ENCODE peak calls at places on chromosomes 4 and X, in ten cellular contexts. M, N, Q, E, B, F, R, W, T and J are unnamed samples.

GRCh38 chr4:188941524-188942109 is 802.4 kb downstream of the TRIML1 start:
- DNase-seq in Q (no peak), N (no peak), E (no peak), T (peak; percentile 54), R (peak; percentile 100), B (no peak), M (no peak), F (no peak), W (peak; percentile 95), J (no peak)

GRCh38 chr4:16029329-16029728 is 54.5 kb downstream of the PROM1 start:
- DNase-seq in W (peak; percentile 21), B (no peak), N (no peak), E (no peak), Q (no peak), M (no peak), F (peak; percentile 49), T (no peak), R (no peak), J (no peak)

GRCh38 chr4:138037716-138038115 is 204.4 kb downstream of the SLC7A11 start:
- DNase-seq in F (no peak), N (no peak), W (peak; percentile 46), T (peak; percentile 32), M (no peak), B (no peak), R (no peak), E (no peak), Q (no peak), J (no peak)

GRCh38 chrX:30607155-30607554 is 29.6 kb upstream of the TASL start:
- DNase-seq in N (no peak), M (no peak), B (no peak), F (no peak), T (no peak), R (peak; percentile 88), E (no peak), W (no peak), Q (no peak), J (no peak)

GRCh38 chr4:151324124-151324448 is 1.3 kb downstream of the SH3D19 start:
- DNase-seq in M (no peak), T (no peak), R (no peak), N (no peak), E (no peak), F (no peak), Q (no peak), W (no peak), B (no peak), J (no peak)

GRCh38 chr4:182578402-182578801 is 335.2 kb downstream of the TENM3 start:
- DNase-seq in M (no peak), B (no peak), F (peak; percentile 83), R (peak; percentile 90), Q (no peak), T (peak; percentile 70), E (no peak), N (no peak), W (peak; percentile 52), J (no peak)

GRCh38 chrX:130304587-130305368 is 34.9 kb upstream of the SLC25A14 start:
- DNase-seq in R (no peak), B (no peak), Q (no peak), F (no peak), E (no peak), N (no peak), M (no peak), W (no peak), T (no peak), J (no peak)

GRCh38 chr4:112704991-112705845 is 68.3 kb downstream of the LARP7 start:
- DNase-seq in Q (peak; percentile 53), N (no peak), W (no peak), M (peak; percentile 82), R (peak; percentile 45), T (peak; percentile 74), F (peak; percentile 87), B (peak; percentile 88), E (peak; percentile 64), J (peak; percentile 68)

GRCh38 chrX:2383144-2383543 is 117.6 kb downstream of the DHRSX start:
- DNase-seq in T (no peak), W (no peak), B (no peak), E (no peak), R (no peak), M (no peak), Q (no peak), N (no peak), F (no peak), J (no peak)

DNA sequence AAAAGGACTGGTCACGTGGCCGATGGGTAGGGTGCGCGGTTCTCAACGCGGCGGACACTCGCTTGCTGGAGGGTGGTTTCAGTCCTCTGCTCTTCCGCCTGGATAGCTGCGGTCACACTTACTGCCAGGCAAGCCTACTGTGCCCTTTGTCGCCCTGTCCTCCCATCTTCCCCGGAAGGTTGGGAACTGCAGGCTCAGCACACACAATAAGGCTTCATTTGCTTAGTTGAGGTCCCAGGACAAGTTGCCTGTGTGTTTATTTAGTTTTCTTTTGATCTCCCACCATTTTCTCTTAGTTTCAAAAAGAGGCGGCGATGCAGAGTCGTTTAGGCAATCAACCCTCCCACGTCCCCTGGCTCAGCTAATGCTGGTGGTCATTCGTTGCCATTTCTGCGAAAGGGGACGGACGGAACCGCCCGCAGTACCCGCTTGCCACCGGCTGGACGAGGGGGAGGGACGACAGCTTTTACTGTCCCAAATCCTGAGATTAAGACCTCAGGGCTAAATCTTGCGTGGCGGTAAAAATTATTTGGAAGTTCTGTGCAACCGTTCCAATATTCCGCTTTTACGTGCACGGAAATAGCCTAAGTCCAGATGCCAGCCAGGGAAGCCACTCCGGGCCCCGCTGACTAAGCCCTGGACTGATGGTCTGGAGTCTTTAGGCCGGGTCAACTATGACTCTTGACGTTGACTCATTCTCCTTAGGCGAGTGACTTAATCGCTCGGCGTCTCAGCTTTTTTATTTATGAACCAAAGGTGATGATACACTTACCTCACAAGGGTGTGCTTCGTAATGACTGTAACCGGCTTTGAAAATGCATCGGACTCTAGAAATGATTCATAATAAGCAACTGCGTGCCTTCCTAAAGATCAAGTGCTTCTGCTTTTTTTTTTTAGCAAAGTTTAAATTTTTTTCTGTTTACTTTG is 671 bp upstream of the EIF4E start:
- DNase-seq in W (peak; percentile 90), R (peak; percentile 99), N (peak; percentile 81), M (peak; percentile 68), F (no peak), T (peak; percentile 73), Q (peak; percentile 76), E (peak; percentile 79), B (peak; percentile 94), J (peak; percentile 44)
- H3K4me3 ChIP-seq in W (peak overlapping the region; percentile 94), R (peak overlapping the region; percentile 97), N (peak overlapping the region; percentile 86), M (peak overlapping the region; percentile 79), F (peak overlapping the region; percentile 96), T (peak overlapping the region; percentile 39), Q (peak overlapping the region; percentile 97), E (peak overlapping the region; percentile 76), B (peak overlapping the region; percentile 58), J (peak overlapping the region; percentile 93)

GRCh38 chr4:70880739-70881138 is 21.4 kb upstream of the MOB1B start:
- DNase-seq in T (no peak), M (no peak), R (no peak), B (no peak), E (no peak), W (no peak), F (no peak), N (no peak), Q (no peak), J (no peak)

DNA sequence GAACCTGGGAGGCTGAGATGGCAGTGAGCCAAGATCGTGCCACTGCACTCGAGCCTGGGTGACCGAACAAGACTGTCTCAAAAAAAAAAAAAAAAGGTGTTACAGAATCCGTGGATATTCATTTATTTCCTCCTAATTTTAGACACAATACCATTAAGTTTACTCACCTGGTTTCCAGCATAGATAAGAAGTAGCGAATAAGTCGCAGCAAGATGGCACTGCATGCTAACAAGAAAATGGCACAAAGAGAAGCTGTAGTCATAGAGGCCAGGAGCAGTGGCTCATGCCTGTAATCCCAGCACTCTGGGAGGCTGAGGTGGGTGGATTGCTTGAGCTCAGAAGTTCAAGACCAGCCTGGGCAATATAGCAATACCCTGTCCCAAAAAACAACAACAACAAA is 17.0 kb upstream of the MOB1B start:
- DNase-seq in E (no peak), B (no peak), W (no peak), F (no peak), Q (no peak), M (no peak), T (no peak), N (no peak), R (peak; percentile 11), J (no peak)
- TF ChIP-seq CTCF in E (no peak), B (no peak), W (no peak), F (no peak), Q (peak; percentile 28), M (no peak), T (no peak), N (no peak), R (no peak), J (no peak)

GRCh38 chr4:1245481-1246051 is 3.4 kb downstream of the CTBP1 start:
- DNase-seq in B (peak; percentile 81), M (peak; percentile 27), N (peak; percentile 13), Q (peak; percentile 44), W (no peak), F (no peak), R (no peak), E (no peak), T (peak; percentile 5), J (peak; percentile 5)
- H3K4me3 ChIP-seq in B (no peak overlapping the region), M (no peak overlapping the region), N (no peak overlapping the region), Q (peak overlapping the region; percentile 95), W (no peak overlapping the region), F (no peak overlapping the region), R (no peak overlapping the region), E (no peak overlapping the region), T (no peak overlapping the region), J (no peak overlapping the region)

GRCh38 chrX:40244116-40244515 is 146.4 kb upstream of the BCOR start:
- DNase-seq in Q (no peak), W (no peak), R (no peak), T (no peak), N (no peak), B (no peak), E (no peak), M (no peak), F (no peak), J (no peak)

GRCh38 chrX:40243699-40244098 is 145.9 kb upstream of the BCOR start:
- DNase-seq in E (no peak), W (no peak), F (no peak), M (peak; percentile 48), N (no peak), R (no peak), T (no peak), B (no peak), Q (no peak), J (peak; percentile 49)

GRCh38 chrX:40247382-40247781 is 149.6 kb upstream of the BCOR start:
- DNase-seq in E (no peak), M (no peak), F (no peak), R (no peak), W (no peak), Q (no peak), N (no peak), B (no peak), T (no peak), J (no peak)

GRCh38 chrX:40245411-40246140 is 147.8 kb upstream of the BCOR start:
- DNase-seq in M (no peak), T (peak; percentile 28), B (no peak), Q (no peak), W (no peak), N (no peak), E (peak; percentile 30), R (peak; percentile 5), F (no peak), J (no peak)

DNA sequence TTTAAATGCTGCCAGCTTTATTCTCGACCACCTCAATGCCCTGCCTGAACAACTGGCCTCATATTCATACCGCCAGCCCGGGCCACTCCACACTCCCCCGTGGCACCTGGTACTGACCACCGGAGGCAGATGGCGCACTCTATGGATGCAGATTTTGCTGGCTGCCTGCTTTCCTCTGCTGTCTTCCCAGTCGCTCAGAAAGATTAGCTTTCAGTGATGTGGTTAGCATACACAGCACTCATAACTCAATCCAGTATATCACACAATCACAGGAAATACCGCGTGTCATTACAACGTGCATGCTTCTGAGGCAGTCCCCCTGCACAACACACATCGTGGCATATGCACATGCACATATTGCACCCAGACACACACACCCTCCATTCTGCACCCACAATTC is 147.2 kb upstream of the BCOR start:
- DNase-seq in T (no peak), N (no peak), F (peak; percentile 27), E (no peak), W (no peak), R (no peak), B (no peak), M (peak; percentile 68), Q (no peak), J (peak; percentile 67)
- TF ChIP-seq CTCF in T (no peak), N (no peak), F (no peak), E (no peak), W (no peak), R (no peak), B (no peak), M (peak; percentile 16), Q (no peak), J (peak; percentile 29)